ENCODE peak calls at places on chromosomes 1 and 21, in seven cellular contexts. M is neuronal stem cell; C is left lung; O is tibial nerve; X is CD4-positive, alpha-beta memory T cell; N is IMR-90; J is PC-3. S is an unnamed sample. For H3K4me1, the result is how much of the 10 kb centered on the place peaks cover.

GRCh38 chr21:16084776-16085364 is 355.1 kb downstream of the USP25 start:
- DNase-seq in M (no peak), C (no peak), O (no peak), X (no peak), N (peak), J (peak), S (peak)

GRCh38 chr1:208595236-208595635 is 351.1 kb upstream of the PLXNA2 start:
- DNase-seq in M (no peak), C (no peak), O (no peak), X (no peak), N (no peak), J (no peak), S (no peak)

GRCh38 chr1:35726814-35727433 is 8.2 kb upstream of the C1orf216 start:
- DNase-seq in M (no peak), C (no peak), O (no peak), X (peak), N (peak), J (peak), S (peak)

GRCh38 chr1:77900687-77901293 is 12.4 kb downstream of the NEXN start:
- DNase-seq in M (peak), C (no peak), O (no peak), X (no peak), N (peak), J (peak), S (peak)

GRCh38 chr1:213940947-213941346 is 46.8 kb upstream of the PROX1 start:
- DNase-seq in M (no peak), C (no peak), O (no peak), X (no peak), N (no peak), J (no peak), S (no peak)

GRCh38 chr1:14140800-14141526 is 441.0 kb downstream of the PRDM2 start:
- DNase-seq in M (no peak), C (no peak), O (peak), X (no peak), N (no peak), J (peak), S (peak)

GRCh38 chr1:54774820-54775498 is 10.6 kb upstream of the PARS2 start:
- DNase-seq in M (peak), C (no peak), O (no peak), X (no peak), N (peak), J (peak), S (no peak)

GRCh38 chr1:12155328-12155727 is 11.5 kb upstream of the TNFRSF1B start:
- DNase-seq in M (no peak), C (no peak), O (no peak), X (no peak), N (no peak), J (no peak), S (no peak)

GRCh38 chr1:167484726-167485125 is 33.6 kb downstream of the CD247 start:
- DNase-seq in M (no peak), C (no peak), O (no peak), X (no peak), N (no peak), J (no peak), S (no peak)

GRCh38 chr1:215002471-215002870 is 80.1 kb upstream of the KCNK2 start:
- DNase-seq in M (no peak), C (no peak), O (no peak), X (no peak), N (peak), J (peak), S (no peak)

GRCh38 chr1:3651939-3652537 is at the start of gene TP73:
- DNase-seq in M (no peak), C (peak), O (no peak), X (no peak), N (no peak), J (peak), S (no peak)

GRCh38 chr1:114075546-114076249 is 78.0 kb downstream of the SYT6 start:
- DNase-seq in M (no peak), C (no peak), O (no peak), X (no peak), N (no peak), J (no peak), S (no peak)

GRCh38 chr1:209650454-209650853 is 1.8 kb downstream of the LAMB3 start:
- DNase-seq in M (no peak), C (no peak), O (no peak), X (no peak), N (no peak), J (no peak), S (no peak)

GRCh38 chr1:209652121-209652742 is at the start of gene LAMB3:
- DNase-seq in M (no peak), C (peak), O (no peak), X (no peak), N (no peak), J (peak), S (no peak)

GRCh38 chr1:209652873-209653401 is 712 bp upstream of the LAMB3 start:
- DNase-seq in M (no peak), C (peak), O (peak), X (no peak), N (peak), J (peak), S (no peak)

GRCh38 chr1:209648931-209649776 is 3.1 kb downstream of the LAMB3 start:
- DNase-seq in M (no peak), C (no peak), O (no peak), X (no peak), N (peak), J (peak), S (no peak)

DNA sequence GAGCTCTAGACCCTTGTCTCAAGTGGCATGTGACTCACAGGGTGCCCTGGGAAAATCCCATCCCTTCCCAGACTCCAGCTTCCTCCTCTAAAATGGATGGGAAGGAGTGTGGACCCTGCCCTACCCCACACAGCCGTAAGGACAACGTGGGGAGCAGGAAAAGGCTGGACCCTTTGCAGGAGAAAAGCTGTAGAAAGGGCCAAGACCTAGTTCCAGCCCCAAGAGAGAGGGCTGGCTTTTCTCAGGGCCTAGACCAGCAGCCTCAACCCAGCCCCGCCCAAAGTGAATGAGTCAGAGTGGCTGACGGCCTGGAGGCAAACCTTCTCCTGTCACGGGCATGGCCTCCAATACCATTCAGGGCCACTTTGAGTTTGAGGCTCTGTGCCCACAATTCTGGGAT is 1.1 kb downstream of the LAMB3 start:
- DNase-seq in M (no peak), C (peak), O (no peak), X (peak), N (peak), J (peak), S (no peak)
- H3K4me1 ChIP-seq in M (under half), C (half or more), O (under half), X (under half), N (under half), J (half or more), S (under half)

GRCh38 chr1:224502459-224503160 is 68.0 kb upstream of the WDR26 start:
- DNase-seq in M (peak), C (no peak), O (no peak), X (no peak), N (no peak), J (peak), S (no peak)
- H3K4me1 ChIP-seq in M (under half), C (under half), O (under half), X (under half), N (under half), J (under half), S (under half)

GRCh38 chr1:26352338-26352679 is 1.6 kb downstream of the CRYBG2 start:
- DNase-seq in M (no peak), C (no peak), O (no peak), X (no peak), N (no peak), J (no peak), S (no peak)
- H3K4me1 ChIP-seq in M (half or more), C (under half), O (under half), X (under half), N (under half), J (half or more), S (under half)

DNA sequence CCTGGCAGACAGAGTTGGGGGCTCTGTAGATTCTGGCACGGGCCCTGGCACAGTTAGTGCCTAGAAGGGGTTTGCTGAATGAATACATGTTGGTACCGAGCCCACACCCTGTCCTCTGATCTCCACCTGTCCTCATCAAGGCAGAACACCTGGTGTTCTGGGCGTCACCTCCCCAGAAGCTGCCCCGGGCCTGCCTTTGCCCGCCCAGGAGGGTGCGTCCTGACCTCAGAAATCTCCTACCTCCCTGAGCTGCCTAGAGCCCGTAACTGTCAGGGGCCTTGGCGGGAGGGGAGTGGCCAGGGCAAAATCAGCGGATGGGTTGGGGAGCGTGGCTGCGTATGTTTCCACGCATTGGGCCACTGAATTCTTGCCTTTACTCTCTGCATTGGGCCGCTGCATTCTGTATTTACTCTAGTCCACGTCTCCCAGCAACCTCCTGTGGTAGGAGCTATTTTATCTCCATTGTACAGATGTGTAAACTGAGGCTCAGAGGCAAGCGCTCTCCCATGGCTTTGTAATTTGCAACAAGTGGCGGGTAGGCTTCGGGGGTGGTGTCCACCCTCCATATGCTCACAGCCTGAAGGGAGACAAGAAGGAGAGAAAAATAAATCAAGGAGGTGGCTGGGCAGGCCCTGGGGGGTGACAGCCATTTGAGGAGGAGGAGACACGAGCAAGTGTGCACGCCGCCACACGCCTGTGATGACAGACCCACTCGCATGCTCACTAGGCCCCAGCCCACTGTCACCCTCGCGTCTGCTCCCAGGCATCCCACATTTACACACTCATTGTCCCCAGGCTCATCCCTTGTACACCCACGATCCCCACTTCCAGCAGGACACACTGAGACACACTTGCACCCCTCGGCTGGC is 95.7 kb upstream of the WNT4 start:
- DNase-seq in M (no peak), C (no peak), O (no peak), X (no peak), N (no peak), J (no peak), S (no peak)
- H3K4me1 ChIP-seq in M (under half), C (under half), O (under half), X (under half), N (under half), J (under half), S (under half)

DNA sequence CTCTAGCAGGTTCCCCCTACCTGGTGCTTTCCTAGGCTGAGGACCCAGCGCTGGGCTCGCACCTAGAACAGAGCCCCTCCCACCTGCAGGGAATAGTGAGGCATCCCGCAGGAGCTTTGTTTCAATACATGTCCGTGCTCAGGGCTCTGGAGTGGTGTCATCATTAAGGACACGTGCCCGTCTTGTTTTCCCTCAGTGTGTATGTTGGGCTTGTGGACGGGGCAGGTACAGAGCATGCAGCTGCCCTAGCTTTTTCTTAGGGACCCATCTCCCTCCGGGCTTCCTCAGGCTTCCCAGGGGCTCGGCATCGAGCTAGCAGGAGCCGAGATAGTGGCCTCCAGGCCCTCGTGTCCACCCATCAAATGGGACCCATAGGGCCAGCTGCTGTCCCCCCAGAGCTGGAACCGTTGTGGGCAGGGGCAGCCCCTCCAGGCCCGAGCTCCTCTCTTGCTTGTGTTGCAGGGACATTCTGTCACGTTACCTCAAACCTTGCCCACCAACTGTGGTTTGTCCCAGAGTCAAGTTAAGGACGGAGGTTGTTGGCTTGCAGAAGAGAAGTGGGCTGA is 3.9 kb downstream of the TMEM201 start:
- DNase-seq in M (no peak), C (peak), O (no peak), X (no peak), N (no peak), J (no peak), S (no peak)
- H3K4me1 ChIP-seq in M (half or more), C (under half), O (under half), X (under half), N (under half), J (under half), S (under half)

GRCh38 chr1:183710734-183711133 is 57.6 kb upstream of the APOBEC4 start:
- DNase-seq in M (no peak), C (no peak), O (no peak), X (no peak), N (no peak), J (no peak), S (no peak)

GRCh38 chr1:183711165-183711678 is 58.1 kb upstream of the APOBEC4 start:
- DNase-seq in M (no peak), C (no peak), O (no peak), X (no peak), N (no peak), J (no peak), S (no peak)

GRCh38 chr1:183710333-183710732 is 57.2 kb upstream of the APOBEC4 start:
- DNase-seq in M (no peak), C (no peak), O (no peak), X (no peak), N (no peak), J (no peak), S (no peak)

GRCh38 chr1:183716286-183716685 is 63.2 kb upstream of the APOBEC4 start:
- DNase-seq in M (no peak), C (no peak), O (no peak), X (no peak), N (peak), J (no peak), S (no peak)

DNA sequence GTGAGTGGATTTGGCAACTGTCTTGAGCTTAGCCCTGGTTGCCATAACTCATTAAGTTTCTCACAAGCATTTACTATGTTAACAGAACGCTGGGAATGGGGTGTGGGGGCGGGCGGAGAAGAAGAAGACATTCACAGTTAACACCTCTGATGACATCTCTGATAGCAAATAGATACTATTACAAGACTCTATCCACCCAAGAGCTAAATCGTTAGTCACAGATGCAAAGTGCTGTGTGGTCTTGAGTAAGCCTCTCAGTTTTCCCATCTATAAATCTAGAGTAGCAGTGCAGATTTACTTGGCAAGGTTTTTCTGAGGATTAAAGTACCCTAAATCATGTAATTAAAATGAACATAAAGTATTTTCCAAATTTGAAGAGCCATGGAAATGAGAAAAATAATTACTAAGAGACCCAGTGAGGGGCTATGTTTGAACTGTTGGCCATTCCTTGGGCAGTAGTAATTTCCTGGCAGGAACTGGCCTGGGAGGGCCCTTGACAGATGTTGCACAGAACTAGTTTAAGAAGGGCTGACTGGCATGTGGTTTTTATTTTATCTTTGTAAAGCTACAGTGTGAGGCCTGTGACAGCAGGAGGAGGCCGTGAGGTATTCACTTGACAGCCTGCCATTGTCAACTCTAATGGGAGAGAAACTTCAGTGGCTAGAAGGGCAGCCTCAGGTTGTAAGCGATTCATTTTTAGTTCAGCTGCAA is 58.7 kb upstream of the APOBEC4 start:
- DNase-seq in M (no peak), C (no peak), O (no peak), X (no peak), N (peak), J (no peak), S (peak)
- H3K4me1 ChIP-seq in M (under half), C (under half), O (under half), X (under half), N (under half), J (under half), S (under half)

GRCh38 chr1:59074574-59074973 is 222.3 kb upstream of the FGGY start:
- DNase-seq in M (no peak), C (no peak), O (no peak), X (no peak), N (no peak), J (no peak), S (no peak)
- H3K4me1 ChIP-seq in M (under half), C (under half), O (under half), X (under half), N (under half), J (under half), S (under half)

GRCh38 chr1:164971391-164971790 is 385.1 kb downstream of the LMX1A start:
- DNase-seq in M (no peak), C (no peak), O (no peak), X (no peak), N (no peak), J (no peak), S (no peak)
- H3K4me1 ChIP-seq in M (under half), C (under half), O (under half), X (under half), N (under half), J (under half), S (under half)